ENCODE peak calls at places on chromosome 2, in four cellular contexts. One of them, this sample, is unnamed.
A peak's percentile ranks its signal among the peaks of the same experiment; 100 is the strongest.

GRCh38 chr2:106537711-106538275 is 50.6 kb downstream of the CD8B2 start:
- DNase-seq in midbrain: no peak
- DNase-seq in skeletal muscle cell: no peak
- DNase-seq in HL-60: no peak
- DNase-seq in this sample: no peak

GRCh38 chr2:156400704-156401678 is 35.2 kb upstream of the GPD2 start:
- DNase-seq in midbrain: peak; percentile 91
- DNase-seq in skeletal muscle cell: peak; percentile 50
- DNase-seq in HL-60: peak; percentile 66
- DNase-seq in this sample: peak; percentile 47

GRCh38 chr2:158463496-158464095 is 6.8 kb downstream of the PKP4 start:
- DNase-seq in skeletal muscle cell: no peak
- DNase-seq in midbrain: no peak
- DNase-seq in HL-60: no peak
- DNase-seq in this sample: no peak

GRCh38 chr2:101779652-101780051 is 82.1 kb downstream of the MAP4K4 start:
- DNase-seq in skeletal muscle cell: no peak
- DNase-seq in midbrain: no peak
- DNase-seq in HL-60: no peak
- DNase-seq in this sample: no peak

GRCh38 chr2:36680012-36680411 is 16.5 kb upstream of the VIT start:
- DNase-seq in skeletal muscle cell: no peak
- DNase-seq in HL-60: no peak
- DNase-seq in midbrain: no peak
- DNase-seq in this sample: no peak

GRCh38 chr2:128394004-128394730 is 75.5 kb upstream of the HS6ST1 start:
- DNase-seq in skeletal muscle cell: no peak
- DNase-seq in midbrain: no peak
- DNase-seq in HL-60: no peak
- DNase-seq in this sample: no peak

GRCh38 chr2:203759692-203760365 is 53.4 kb downstream of the CD28 start:
- DNase-seq in HL-60: no peak
- DNase-seq in skeletal muscle cell: peak; percentile 45
- DNase-seq in midbrain: no peak
- DNase-seq in this sample: no peak

GRCh38 chr2:14967739-14968138 is 335.2 kb downstream of the LRATD1 start:
- DNase-seq in skeletal muscle cell: no peak
- DNase-seq in HL-60: no peak
- DNase-seq in midbrain: no peak
- DNase-seq in this sample: no peak

GRCh38 chr2:176818653-176819052 is 393.9 kb upstream of the HNRNPA3 start:
- DNase-seq in midbrain: no peak
- DNase-seq in skeletal muscle cell: no peak
- DNase-seq in HL-60: no peak
- DNase-seq in this sample: no peak

GRCh38 chr2:176188969-176189665 is 649 bp downstream of the HOXD1 start:
- DNase-seq in midbrain: peak; percentile 44
- DNase-seq in HL-60: no peak
- DNase-seq in skeletal muscle cell: no peak
- DNase-seq in this sample: no peak

GRCh38 chr2:96065381-96065930 is 30.7 kb upstream of the GPAT2 start:
- DNase-seq in midbrain: no peak
- DNase-seq in skeletal muscle cell: no peak
- DNase-seq in HL-60: no peak
- DNase-seq in this sample: no peak

GRCh38 chr2:52070665-52071064 is 1038.7 kb upstream of the NRXN1 start:
- DNase-seq in skeletal muscle cell: no peak
- DNase-seq in HL-60: no peak
- DNase-seq in midbrain: no peak
- DNase-seq in this sample: no peak

GRCh38 chr2:78351208-78351607 is 674.3 kb upstream of the REG3G start:
- DNase-seq in HL-60: no peak
- DNase-seq in skeletal muscle cell: no peak
- DNase-seq in midbrain: peak; percentile 2
- DNase-seq in this sample: no peak

GRCh38 chr2:36371963-36372391 is 16.4 kb downstream of the CRIM1 start:
- DNase-seq in midbrain: no peak
- DNase-seq in skeletal muscle cell: no peak
- DNase-seq in HL-60: no peak
- DNase-seq in this sample: peak; percentile 70

GRCh38 chr2:98346259-98347236 is at the start of gene CNGA3:
- DNase-seq in midbrain: no peak
- DNase-seq in skeletal muscle cell: no peak
- DNase-seq in HL-60: no peak
- DNase-seq in this sample: no peak

GRCh38 chr2:128734521-128735295 is 416.0 kb upstream of the HS6ST1 start:
- DNase-seq in HL-60: peak; percentile 79
- DNase-seq in skeletal muscle cell: no peak
- DNase-seq in midbrain: no peak
- DNase-seq in this sample: no peak

GRCh38 chr2:219400562-219400961 is 12.8 kb upstream of the DNPEP start:
- DNase-seq in midbrain: no peak
- DNase-seq in skeletal muscle cell: no peak
- DNase-seq in HL-60: no peak
- DNase-seq in this sample: no peak

GRCh38 chr2:38138419-38138818 is 62.5 kb upstream of the CYP1B1 start:
- DNase-seq in HL-60: no peak
- DNase-seq in midbrain: no peak
- DNase-seq in skeletal muscle cell: no peak
- DNase-seq in this sample: no peak

GRCh38 chr2:49043405-49043982 is 110.8 kb downstream of the FSHR start:
- DNase-seq in HL-60: no peak
- DNase-seq in midbrain: no peak
- DNase-seq in skeletal muscle cell: no peak
- DNase-seq in this sample: no peak

GRCh38 chr2:213246665-213247281 is 37.5 kb upstream of the SPAG16 start:
- DNase-seq in midbrain: peak; percentile 42
- DNase-seq in HL-60: peak; percentile 16
- DNase-seq in skeletal muscle cell: no peak
- DNase-seq in this sample: no peak

GRCh38 chr2:148926291-148926961 is 51.4 kb downstream of the KIF5C start:
- DNase-seq in skeletal muscle cell: no peak
- DNase-seq in HL-60: peak; percentile 60
- DNase-seq in midbrain: peak; percentile 82
- DNase-seq in this sample: no peak

GRCh38 chr2:188399159-188399558 is 107.5 kb downstream of the GULP1 start:
- DNase-seq in HL-60: no peak
- DNase-seq in skeletal muscle cell: no peak
- DNase-seq in midbrain: no peak
- DNase-seq in this sample: no peak

GRCh38 chr2:45269149-45269793 is 260.0 kb upstream of the SIX2 start:
- DNase-seq in skeletal muscle cell: no peak
- DNase-seq in midbrain: no peak
- DNase-seq in HL-60: no peak
- DNase-seq in this sample: no peak

GRCh38 chr2:233225230-233226068 is 26.0 kb upstream of the ATG16L1 start:
- DNase-seq in skeletal muscle cell: no peak
- DNase-seq in midbrain: no peak
- DNase-seq in HL-60: no peak
- DNase-seq in this sample: no peak

GRCh38 chr2:171334946-171335345 is 98.8 kb downstream of the METTL8 start:
- DNase-seq in HL-60: no peak
- DNase-seq in skeletal muscle cell: no peak
- DNase-seq in midbrain: no peak
- DNase-seq in this sample: no peak

GRCh38 chr2:135473567-135473966 is 57.5 kb downstream of the ZRANB3 start:
- DNase-seq in midbrain: no peak
- DNase-seq in skeletal muscle cell: no peak
- DNase-seq in HL-60: peak; percentile 18
- DNase-seq in this sample: no peak

GRCh38 chr2:100624536-100624935 is 61.7 kb downstream of the PDCL3 start:
- DNase-seq in skeletal muscle cell: no peak
- DNase-seq in HL-60: no peak
- DNase-seq in midbrain: no peak
- DNase-seq in this sample: no peak

GRCh38 chr2:128410758-128411215 is 92.1 kb upstream of the HS6ST1 start:
- DNase-seq in HL-60: no peak
- DNase-seq in midbrain: no peak
- DNase-seq in skeletal muscle cell: no peak
- DNase-seq in this sample: no peak

GRCh38 chr2:190948671-190949070 is 65.3 kb downstream of the STAT1 start:
- DNase-seq in midbrain: no peak
- DNase-seq in skeletal muscle cell: no peak
- DNase-seq in HL-60: no peak
- DNase-seq in this sample: no peak

GRCh38 chr2:158045362-158045761 is 56.3 kb upstream of the UPP2 start:
- DNase-seq in HL-60: no peak
- DNase-seq in skeletal muscle cell: no peak
- DNase-seq in midbrain: no peak
- DNase-seq in this sample: no peak

GRCh38 chr2:44166096-44166495 is 2.6 kb upstream of the PPM1B start:
- DNase-seq in HL-60: no peak
- DNase-seq in midbrain: no peak
- DNase-seq in skeletal muscle cell: no peak
- DNase-seq in this sample: no peak

GRCh38 chr2:44825702-44826101 is 115.8 kb upstream of the SIX3 start:
- DNase-seq in skeletal muscle cell: no peak
- DNase-seq in HL-60: no peak
- DNase-seq in midbrain: no peak
- DNase-seq in this sample: no peak

GRCh38 chr2:41717883-41718282 is 329.9 kb upstream of the PKDCC start:
- DNase-seq in midbrain: no peak
- DNase-seq in HL-60: no peak
- DNase-seq in skeletal muscle cell: no peak
- DNase-seq in this sample: no peak

GRCh38 chr2:189203177-189203799 is 23.7 kb upstream of the COL5A2 start:
- DNase-seq in skeletal muscle cell: no peak
- DNase-seq in HL-60: no peak
- DNase-seq in midbrain: no peak
- DNase-seq in this sample: no peak

GRCh38 chr2:168441214-168441872 is 14.7 kb upstream of the CERS6 start:
- DNase-seq in midbrain: no peak
- DNase-seq in HL-60: no peak
- DNase-seq in skeletal muscle cell: no peak
- DNase-seq in this sample: no peak

GRCh38 chr2:218806346-218806978 is 24.5 kb downstream of the CYP27A1 start:
- DNase-seq in midbrain: peak; percentile 19
- DNase-seq in skeletal muscle cell: peak; percentile 99
- DNase-seq in HL-60: peak; percentile 92
- DNase-seq in this sample: peak; percentile 99

GRCh38 chr2:109247812-109248211 is 118.8 kb downstream of the SH3RF3 start:
- DNase-seq in HL-60: no peak
- DNase-seq in skeletal muscle cell: no peak
- DNase-seq in midbrain: peak; percentile 18
- DNase-seq in this sample: no peak

GRCh38 chr2:105772362-105772761 is 27.6 kb downstream of the NCK2 start:
- DNase-seq in midbrain: no peak
- DNase-seq in HL-60: no peak
- DNase-seq in skeletal muscle cell: no peak
- DNase-seq in this sample: no peak

GRCh38 chr2:182618672-182619079 is 97.4 kb upstream of the DNAJC10 start:
- DNase-seq in HL-60: no peak
- DNase-seq in midbrain: no peak
- DNase-seq in skeletal muscle cell: no peak
- DNase-seq in this sample: no peak